ENCODE peak calls at places on chromosomes 16 and 17, in ten cellular contexts. C, E, I, H, U, Q, B, G, T and N are unnamed samples.

GRCh38 chr17:34556951-34557350 is 22.4 kb upstream of the TMEM132E start:
- DNase-seq in I (no peak), C (no peak), U (no peak), Q (no peak), B (no peak), T (no peak), E (no peak), G (no peak), H (no peak), N (no peak)

GRCh38 chr16:79800016-79800608 is 199.6 kb upstream of the MAF start:
- DNase-seq in U (no peak), H (no peak), T (no peak), B (no peak), Q (no peak), E (no peak), C (no peak), G (no peak), I (no peak), N (no peak)

GRCh38 chr16:27449434-27450188 is 47.6 kb downstream of the IL21R start:
- DNase-seq in I (no peak), Q (no peak), C (no peak), B (no peak), H (no peak), G (no peak), T (no peak), U (no peak), E (no peak), N (peak; percentile 68)

GRCh38 chr17:56866076-56866475 is 32.1 kb downstream of the DGKE start:
- DNase-seq in T (no peak), I (no peak), G (no peak), E (no peak), U (no peak), H (no peak), B (no peak), C (no peak), Q (no peak), N (no peak)

GRCh38 chr17:28899212-28899815 is 1.8 kb upstream of the FLOT2 start:
- DNase-seq in I (no peak), H (no peak), E (no peak), Q (no peak), C (no peak), B (no peak), T (no peak), U (no peak), G (no peak), N (peak; percentile 41)

GRCh38 chr17:49694847-49695697 is 12.7 kb downstream of the SLC35B1 start:
- DNase-seq in C (peak; percentile 62), Q (no peak), I (peak; percentile 35), U (peak; percentile 75), B (peak; percentile 50), H (peak; percentile 72), E (no peak), T (no peak), G (peak; percentile 57), N (peak; percentile 82)

GRCh38 chr17:19369107-19369778 is 6.7 kb upstream of the B9D1 start:
- DNase-seq in Q (no peak), B (no peak), I (no peak), H (no peak), E (no peak), G (no peak), C (no peak), T (no peak), U (no peak), N (peak; percentile 81)

GRCh38 chr17:80095844-80096475 is 5.4 kb upstream of the GAA start:
- DNase-seq in Q (no peak), H (no peak), B (no peak), E (no peak), U (no peak), C (no peak), G (no peak), I (no peak), T (no peak), N (peak; percentile 29)

GRCh38 chr17:52376137-52376536 is 217.6 kb upstream of the CA10 start:
- DNase-seq in T (no peak), G (no peak), I (no peak), H (peak; percentile 23), C (peak; percentile 73), U (peak; percentile 33), Q (no peak), E (no peak), B (no peak), N (no peak)

GRCh38 chr17:10050597-10051101 is 145.6 kb upstream of the RCVRN start:
- DNase-seq in E (peak; percentile 88), Q (no peak), B (peak; percentile 32), H (no peak), U (no peak), C (no peak), G (no peak), T (no peak), I (peak; percentile 84), N (no peak)

GRCh38 chr17:39118674-39119419 is 32.6 kb downstream of the PLXDC1 start:
- DNase-seq in C (no peak), U (no peak), B (no peak), H (no peak), Q (no peak), I (no peak), G (no peak), T (no peak), E (no peak), N (no peak)

GRCh38 chr16:17404903-17405691 is 65.7 kb downstream of the XYLT1 start:
- DNase-seq in T (no peak), B (peak; percentile 95), I (no peak), Q (peak; percentile 84), C (no peak), U (no peak), E (peak; percentile 49), H (no peak), G (no peak), N (peak; percentile 91)

GRCh38 chr17:50829336-50829735 is 6.0 kb upstream of the WFIKKN2 start:
- DNase-seq in I (no peak), Q (no peak), H (no peak), T (no peak), C (peak; percentile 50), B (no peak), E (no peak), U (peak; percentile 39), G (no peak), N (no peak)
- H2AFZ ChIP-seq in I (no peak overlapping the region), Q (no peak overlapping the region), H (no peak overlapping the region), T (no peak overlapping the region), C (peak overlapping the region; percentile 52), B (no peak overlapping the region), E (no peak overlapping the region), U (peak overlapping the region; percentile 72), G (peak overlapping the region; percentile 2), N (peak overlapping the region; percentile 69)

GRCh38 chr16:88549671-88550643 is 20.2 kb upstream of the ZC3H18 start:
- DNase-seq in Q (no peak), I (no peak), B (no peak), E (no peak), G (no peak), T (no peak), H (no peak), C (no peak), U (no peak), N (peak; percentile 58)

GRCh38 chr16:88552166-88552565 is 18.0 kb upstream of the ZC3H18 start:
- DNase-seq in G (no peak), B (no peak), Q (no peak), I (no peak), U (no peak), T (no peak), C (no peak), H (no peak), E (no peak), N (no peak)

GRCh38 chr16:88554711-88555264 is 15.4 kb upstream of the ZC3H18 start:
- DNase-seq in I (no peak), G (no peak), C (no peak), E (no peak), Q (no peak), H (no peak), B (no peak), U (no peak), T (no peak), N (peak; percentile 75)

GRCh38 chr16:88553739-88554138 is 16.5 kb upstream of the ZC3H18 start:
- DNase-seq in B (no peak), H (no peak), E (no peak), C (no peak), G (no peak), U (no peak), T (no peak), I (no peak), Q (no peak), N (no peak)

GRCh38 chr16:88552815-88553214 is 17.4 kb upstream of the ZC3H18 start:
- DNase-seq in E (no peak), G (no peak), B (no peak), T (no peak), Q (no peak), H (no peak), U (no peak), C (no peak), I (no peak), N (no peak)
- H3K4me2 ChIP-seq in E (no peak overlapping the region), G (no peak overlapping the region), B (no peak overlapping the region), T (no peak overlapping the region), Q (no peak overlapping the region), H (no peak overlapping the region), U (no peak overlapping the region), C (no peak overlapping the region), I (no peak overlapping the region), N (no peak overlapping the region)

GRCh38 chr17:48445248-48445620 is 15.2 kb upstream of the SKAP1 start:
- DNase-seq in H (no peak), E (no peak), Q (no peak), G (no peak), B (no peak), C (no peak), T (no peak), U (no peak), I (no peak), N (no peak)
- H2AFZ ChIP-seq in H (no peak overlapping the region), E (no peak overlapping the region), Q (no peak overlapping the region), G (no peak overlapping the region), B (no peak overlapping the region), C (no peak overlapping the region), T (no peak overlapping the region), U (peak overlapping the region; percentile 72), I (no peak overlapping the region), N (no peak overlapping the region)

GRCh38 chr17:1998426-1998784 is 26.7 kb downstream of the RTN4RL1 start:
- DNase-seq in G (no peak), B (no peak), I (no peak), U (peak; percentile 45), H (peak; percentile 51), C (no peak), Q (no peak), T (no peak), E (no peak), N (peak; percentile 86)
- H3K4me2 ChIP-seq in G (peak overlapping the region; percentile 70), B (peak overlapping the region; percentile 11), I (peak overlapping the region; percentile 67), U (peak overlapping the region; percentile 78), H (peak overlapping the region; percentile 91), C (no peak overlapping the region), Q (peak overlapping the region; percentile 75), T (no peak overlapping the region), E (no peak overlapping the region), N (peak overlapping the region; percentile 69)

GRCh38 chr16:10824111-10824893 is 5.7 kb upstream of the TVP23A start:
- DNase-seq in Q (no peak), C (no peak), E (no peak), U (no peak), B (no peak), T (no peak), I (no peak), H (no peak), G (no peak), N (no peak)
- H2AFZ ChIP-seq in Q (no peak overlapping the region), C (no peak overlapping the region), E (no peak overlapping the region), U (no peak overlapping the region), B (no peak overlapping the region), T (no peak overlapping the region), I (no peak overlapping the region), H (no peak overlapping the region), G (no peak overlapping the region), N (no peak overlapping the region)